ENCODE peak calls at places on chromosomes 5 and 9, in ten cellular contexts. Z, A, J, U, E, P, F, M, G and W are unnamed samples.

GRCh38 chr5:13215806-13216205 is 728.7 kb downstream of the DNAH5 start:
- DNase-seq in J (no peak), M (no peak), G (no peak), P (no peak), Z (no peak), F (no peak), A (no peak), E (no peak), U (no peak), W (no peak)

GRCh38 chr9:137451976-137452760 is 7.0 kb downstream of the NSMF start:
- DNase-seq in J (peak), M (peak), P (peak), G (no peak), Z (no peak), U (no peak), A (peak), E (no peak), F (no peak), W (no peak)

GRCh38 chr9:84141762-84142370 is 161.3 kb downstream of the RMI1 start:
- DNase-seq in U (no peak), J (no peak), E (no peak), Z (no peak), A (no peak), P (no peak), F (no peak), G (peak), M (no peak), W (peak)

GRCh38 chr5:176534640-176535039 is 2.6 kb downstream of the RNF44 start:
- DNase-seq in M (no peak), E (no peak), P (peak), A (peak), G (no peak), J (no peak), F (no peak), Z (no peak), U (no peak), W (no peak)

GRCh38 chr9:6660512-6660911 is 15.0 kb upstream of the GLDC start:
- DNase-seq in G (no peak), J (no peak), E (no peak), P (no peak), A (no peak), U (no peak), Z (no peak), M (no peak), F (no peak), W (no peak)

GRCh38 chr5:177982072-177982727 is 13.8 kb downstream of the PROP1 start:
- DNase-seq in G (peak), Z (no peak), F (peak), U (no peak), P (no peak), E (no peak), A (no peak), J (no peak), M (peak), W (no peak)

GRCh38 chr9:116060631-116061030 is 93.0 kb upstream of the PAPPA start:
- DNase-seq in Z (no peak), E (no peak), U (no peak), J (no peak), G (no peak), P (no peak), F (no peak), M (no peak), A (no peak), W (no peak)

GRCh38 chr5:174323878-174324281 is 278.4 kb downstream of the NSG2 start:
- DNase-seq in A (no peak), F (no peak), P (no peak), Z (peak), E (no peak), U (peak), M (peak), G (peak), J (no peak), W (peak)